ENCODE peak calls at places on chromosomes 11 and 22, in five cellular contexts. One of them, this sample, is unnamed.

GRCh38 chr22:35377735-35378134 is 3.2 kb upstream of the HMOX1 start:
- DNase-seq in endothelial cell of umbilical vein: no peak
- DNase-seq in activated CD8-positive, alpha-beta T cell treated with anti-CD3 and anti-CD28 coated beads, Interleukin-2, amount 10 ng/mL, durations not matched to agents 7 days and 5 days: no peak
- DNase-seq in chondrocyte: no peak
- DNase-seq in lower lobe of right lung: no peak
- DNase-seq in this sample: no peak

GRCh38 chr22:32661296-32661695 is 140.2 kb upstream of the TIMP3 start:
- DNase-seq in lower lobe of right lung: no peak
- DNase-seq in activated CD8-positive, alpha-beta T cell treated with anti-CD3 and anti-CD28 coated beads, Interleukin-2, amount 10 ng/mL, durations not matched to agents 7 days and 5 days: no peak
- DNase-seq in endothelial cell of umbilical vein: no peak
- DNase-seq in chondrocyte: no peak
- DNase-seq in this sample: peak

GRCh38 chr11:62428871-62429601 is 10.2 kb downstream of the SCGB1A1 start:
- DNase-seq in lower lobe of right lung: no peak
- DNase-seq in chondrocyte: no peak
- DNase-seq in endothelial cell of umbilical vein: no peak
- DNase-seq in activated CD8-positive, alpha-beta T cell treated with anti-CD3 and anti-CD28 coated beads, Interleukin-2, amount 10 ng/mL, durations not matched to agents 7 days and 5 days: no peak
- DNase-seq in this sample: no peak

GRCh38 chr11:77127969-77128691 is at the start of gene MYO7A:
- DNase-seq in activated CD8-positive, alpha-beta T cell treated with anti-CD3 and anti-CD28 coated beads, Interleukin-2, amount 10 ng/mL, durations not matched to agents 7 days and 5 days: no peak
- DNase-seq in lower lobe of right lung: no peak
- DNase-seq in endothelial cell of umbilical vein: peak
- DNase-seq in chondrocyte: peak
- DNase-seq in this sample: peak

GRCh38 chr22:20225693-20225966 is 42.5 kb downstream of the RTN4R start:
- DNase-seq in lower lobe of right lung: no peak
- DNase-seq in chondrocyte: no peak
- DNase-seq in activated CD8-positive, alpha-beta T cell treated with anti-CD3 and anti-CD28 coated beads, Interleukin-2, amount 10 ng/mL, durations not matched to agents 7 days and 5 days: no peak
- DNase-seq in endothelial cell of umbilical vein: no peak
- DNase-seq in this sample: no peak

GRCh38 chr11:104078995-104079394 is 42.6 kb downstream of the DDI1 start:
- DNase-seq in lower lobe of right lung: no peak
- DNase-seq in endothelial cell of umbilical vein: no peak
- DNase-seq in chondrocyte: no peak
- DNase-seq in activated CD8-positive, alpha-beta T cell treated with anti-CD3 and anti-CD28 coated beads, Interleukin-2, amount 10 ng/mL, durations not matched to agents 7 days and 5 days: no peak
- DNase-seq in this sample: no peak

GRCh38 chr11:94196363-94196762 is 67.7 kb downstream of the PANX1 start:
- DNase-seq in activated CD8-positive, alpha-beta T cell treated with anti-CD3 and anti-CD28 coated beads, Interleukin-2, amount 10 ng/mL, durations not matched to agents 7 days and 5 days: no peak
- DNase-seq in chondrocyte: no peak
- DNase-seq in lower lobe of right lung: no peak
- DNase-seq in endothelial cell of umbilical vein: no peak
- DNase-seq in this sample: no peak

GRCh38 chr22:43000441-43001175 is 14.3 kb downstream of the PACSIN2 start:
- DNase-seq in activated CD8-positive, alpha-beta T cell treated with anti-CD3 and anti-CD28 coated beads, Interleukin-2, amount 10 ng/mL, durations not matched to agents 7 days and 5 days: peak
- DNase-seq in endothelial cell of umbilical vein: no peak
- DNase-seq in lower lobe of right lung: peak
- DNase-seq in chondrocyte: no peak
- DNase-seq in this sample: no peak

GRCh38 chr11:113628912-113629311 is 77.2 kb downstream of the TMPRSS5 start:
- DNase-seq in lower lobe of right lung: no peak
- DNase-seq in activated CD8-positive, alpha-beta T cell treated with anti-CD3 and anti-CD28 coated beads, Interleukin-2, amount 10 ng/mL, durations not matched to agents 7 days and 5 days: no peak
- DNase-seq in chondrocyte: no peak
- DNase-seq in endothelial cell of umbilical vein: no peak
- DNase-seq in this sample: no peak

GRCh38 chr11:108895579-108896480 is 231.0 kb downstream of the DDX10 start:
- DNase-seq in lower lobe of right lung: no peak
- DNase-seq in endothelial cell of umbilical vein: peak
- DNase-seq in activated CD8-positive, alpha-beta T cell treated with anti-CD3 and anti-CD28 coated beads, Interleukin-2, amount 10 ng/mL, durations not matched to agents 7 days and 5 days: no peak
- DNase-seq in chondrocyte: no peak
- DNase-seq in this sample: no peak

GRCh38 chr11:134630896-134631295 is 218.9 kb upstream of the B3GAT1 start:
- DNase-seq in activated CD8-positive, alpha-beta T cell treated with anti-CD3 and anti-CD28 coated beads, Interleukin-2, amount 10 ng/mL, durations not matched to agents 7 days and 5 days: no peak
- DNase-seq in lower lobe of right lung: no peak
- DNase-seq in endothelial cell of umbilical vein: no peak
- DNase-seq in chondrocyte: no peak
- DNase-seq in this sample: peak

GRCh38 chr11:115871161-115871750 is 367.0 kb upstream of the CADM1 start:
- DNase-seq in activated CD8-positive, alpha-beta T cell treated with anti-CD3 and anti-CD28 coated beads, Interleukin-2, amount 10 ng/mL, durations not matched to agents 7 days and 5 days: no peak
- DNase-seq in chondrocyte: no peak
- DNase-seq in endothelial cell of umbilical vein: no peak
- DNase-seq in lower lobe of right lung: no peak
- DNase-seq in this sample: no peak

GRCh38 chr22:49500076-49500460 is 327.6 kb downstream of the BRD1 start:
- DNase-seq in endothelial cell of umbilical vein: no peak
- DNase-seq in lower lobe of right lung: no peak
- DNase-seq in chondrocyte: no peak
- DNase-seq in activated CD8-positive, alpha-beta T cell treated with anti-CD3 and anti-CD28 coated beads, Interleukin-2, amount 10 ng/mL, durations not matched to agents 7 days and 5 days: no peak
- DNase-seq in this sample: no peak

GRCh38 chr22:46710842-46711241 is 27.2 kb downstream of the CERK start:
- DNase-seq in activated CD8-positive, alpha-beta T cell treated with anti-CD3 and anti-CD28 coated beads, Interleukin-2, amount 10 ng/mL, durations not matched to agents 7 days and 5 days: no peak
- DNase-seq in endothelial cell of umbilical vein: no peak
- DNase-seq in chondrocyte: no peak
- DNase-seq in lower lobe of right lung: no peak
- DNase-seq in this sample: no peak

GRCh38 chr11:77150836-77151235 is 22.8 kb downstream of the MYO7A start:
- DNase-seq in lower lobe of right lung: peak
- DNase-seq in activated CD8-positive, alpha-beta T cell treated with anti-CD3 and anti-CD28 coated beads, Interleukin-2, amount 10 ng/mL, durations not matched to agents 7 days and 5 days: no peak
- DNase-seq in chondrocyte: no peak
- DNase-seq in endothelial cell of umbilical vein: no peak
- DNase-seq in this sample: no peak

GRCh38 chr11:119509969-119510401 is 87.0 kb upstream of the THY1 start:
- DNase-seq in chondrocyte: no peak
- DNase-seq in endothelial cell of umbilical vein: no peak
- DNase-seq in activated CD8-positive, alpha-beta T cell treated with anti-CD3 and anti-CD28 coated beads, Interleukin-2, amount 10 ng/mL, durations not matched to agents 7 days and 5 days: no peak
- DNase-seq in lower lobe of right lung: no peak
- DNase-seq in this sample: peak

GRCh38 chr22:46081831-46082210 is 68.5 kb upstream of the PPARA start:
- DNase-seq in chondrocyte: no peak
- DNase-seq in endothelial cell of umbilical vein: no peak
- DNase-seq in lower lobe of right lung: peak
- DNase-seq in activated CD8-positive, alpha-beta T cell treated with anti-CD3 and anti-CD28 coated beads, Interleukin-2, amount 10 ng/mL, durations not matched to agents 7 days and 5 days: no peak
- DNase-seq in this sample: peak

GRCh38 chr11:114604179-114604813 is 8.7 kb upstream of the NXPE4 start:
- DNase-seq in chondrocyte: no peak
- DNase-seq in activated CD8-positive, alpha-beta T cell treated with anti-CD3 and anti-CD28 coated beads, Interleukin-2, amount 10 ng/mL, durations not matched to agents 7 days and 5 days: peak
- DNase-seq in endothelial cell of umbilical vein: no peak
- DNase-seq in lower lobe of right lung: no peak
- DNase-seq in this sample: no peak

GRCh38 chr11:92443109-92443508 is 218.5 kb downstream of the FAT3 start:
- DNase-seq in endothelial cell of umbilical vein: no peak
- DNase-seq in chondrocyte: no peak
- DNase-seq in activated CD8-positive, alpha-beta T cell treated with anti-CD3 and anti-CD28 coated beads, Interleukin-2, amount 10 ng/mL, durations not matched to agents 7 days and 5 days: no peak
- DNase-seq in lower lobe of right lung: no peak
- DNase-seq in this sample: no peak

GRCh38 chr11:12845739-12846358 is 163.3 kb upstream of the RASSF10 start:
- DNase-seq in activated CD8-positive, alpha-beta T cell treated with anti-CD3 and anti-CD28 coated beads, Interleukin-2, amount 10 ng/mL, durations not matched to agents 7 days and 5 days: no peak
- DNase-seq in chondrocyte: no peak
- DNase-seq in lower lobe of right lung: no peak
- DNase-seq in endothelial cell of umbilical vein: peak
- DNase-seq in this sample: no peak

GRCh38 chr22:37154925-37155712 is 5.4 kb upstream of the IL2RB start:
- DNase-seq in endothelial cell of umbilical vein: no peak
- DNase-seq in lower lobe of right lung: no peak
- DNase-seq in activated CD8-positive, alpha-beta T cell treated with anti-CD3 and anti-CD28 coated beads, Interleukin-2, amount 10 ng/mL, durations not matched to agents 7 days and 5 days: no peak
- DNase-seq in chondrocyte: no peak
- DNase-seq in this sample: no peak

GRCh38 chr22:47547881-47548630 is 785.6 kb downstream of the TBC1D22A start:
- DNase-seq in chondrocyte: no peak
- DNase-seq in endothelial cell of umbilical vein: no peak
- DNase-seq in lower lobe of right lung: no peak
- DNase-seq in activated CD8-positive, alpha-beta T cell treated with anti-CD3 and anti-CD28 coated beads, Interleukin-2, amount 10 ng/mL, durations not matched to agents 7 days and 5 days: peak
- DNase-seq in this sample: no peak

GRCh38 chr11:18650859-18651557 is 16.9 kb upstream of the SPTY2D1 start:
- DNase-seq in chondrocyte: no peak
- DNase-seq in activated CD8-positive, alpha-beta T cell treated with anti-CD3 and anti-CD28 coated beads, Interleukin-2, amount 10 ng/mL, durations not matched to agents 7 days and 5 days: peak
- DNase-seq in lower lobe of right lung: peak
- DNase-seq in endothelial cell of umbilical vein: peak
- DNase-seq in this sample: peak

GRCh38 chr11:2089536-2090165 is 49.5 kb downstream of the IGF2 start:
- DNase-seq in activated CD8-positive, alpha-beta T cell treated with anti-CD3 and anti-CD28 coated beads, Interleukin-2, amount 10 ng/mL, durations not matched to agents 7 days and 5 days: peak
- DNase-seq in chondrocyte: no peak
- DNase-seq in lower lobe of right lung: peak
- DNase-seq in endothelial cell of umbilical vein: peak
- DNase-seq in this sample: peak

GRCh38 chr22:36083056-36083455 is 54.4 kb upstream of the RBFOX2 start:
- DNase-seq in endothelial cell of umbilical vein: no peak
- DNase-seq in activated CD8-positive, alpha-beta T cell treated with anti-CD3 and anti-CD28 coated beads, Interleukin-2, amount 10 ng/mL, durations not matched to agents 7 days and 5 days: no peak
- DNase-seq in chondrocyte: no peak
- DNase-seq in lower lobe of right lung: no peak
- DNase-seq in this sample: no peak

GRCh38 chr11:128867277-128867676 is at the start of gene KCNJ1:
- DNase-seq in lower lobe of right lung: no peak
- DNase-seq in activated CD8-positive, alpha-beta T cell treated with anti-CD3 and anti-CD28 coated beads, Interleukin-2, amount 10 ng/mL, durations not matched to agents 7 days and 5 days: peak
- DNase-seq in chondrocyte: no peak
- DNase-seq in endothelial cell of umbilical vein: no peak
- DNase-seq in this sample: no peak

This sample was measured in aorta.